ENCODE peak calls at places on chromosomes 5 and 9, in four cellular contexts. Y is effector CD4-positive, alpha-beta T cell; L is fibroblast of pulmonary artery; N is dorsolateral prefrontal cortex. H is an unnamed sample.

GRCh38 chr9:131875828-131876485 is 136.1 kb upstream of the RAPGEF1 start:
- DNase-seq in N (peak), Y (no peak), L (no peak), H (no peak)

GRCh38 chr5:133147411-133147810 is 95.6 kb downstream of the HSPA4 start:
- DNase-seq in Y (no peak), L (peak), N (peak), H (no peak)

GRCh38 chr5:139246394-139246793 is 47.1 kb upstream of the MATR3 start:
- DNase-seq in Y (no peak), N (no peak), L (peak), H (no peak)

GRCh38 chr9:131049829-131050715 is 41.1 kb downstream of the LAMC3 start:
- DNase-seq in N (no peak), L (no peak), Y (no peak), H (no peak)

GRCh38 chr5:56078271-56078670 is 83.5 kb upstream of the IL6ST start:
- DNase-seq in L (no peak), N (no peak), Y (no peak), H (no peak)

GRCh38 chr5:55847837-55848236 is 3.3 kb upstream of the IL31RA start:
- DNase-seq in N (no peak), L (peak), Y (no peak), H (no peak)

GRCh38 chr9:81529556-81530193 is 159.7 kb downstream of the TLE1 start:
- DNase-seq in L (peak), Y (no peak), N (no peak), H (no peak)

GRCh38 chr5:146699129-146699528 is 179.4 kb downstream of the PPP2R2B start:
- DNase-seq in N (no peak), L (no peak), Y (no peak), H (no peak)

GRCh38 chr5:7755958-7756357 is 95.0 kb downstream of the CFAP90 start:
- DNase-seq in N (no peak), L (no peak), Y (no peak), H (no peak)

GRCh38 chr9:72351538-72352453 is 13.2 kb downstream of the ZFAND5 start:
- DNase-seq in N (no peak), Y (no peak), L (peak), H (no peak)

GRCh38 chr5:14063117-14063516 is 80.0 kb upstream of the TRIO start:
- DNase-seq in N (no peak), L (no peak), Y (no peak), H (no peak)

GRCh38 chr5:136811551-136811950 is 446.2 kb upstream of the TRPC7 start:
- DNase-seq in Y (no peak), N (no peak), L (peak), H (no peak)

GRCh38 chr9:86344818-86345217 is 9.4 kb downstream of the TUT7 start:
- DNase-seq in N (no peak), Y (no peak), L (no peak), H (no peak)

GRCh38 chr5:143134900-143135299 is 268.6 kb downstream of the NR3C1 start:
- DNase-seq in L (no peak), N (no peak), Y (no peak), H (no peak)

GRCh38 chr9:130298663-130299279 is 33.2 kb downstream of the HMCN2 start:
- DNase-seq in L (no peak), N (no peak), Y (no peak), H (no peak)

GRCh38 chr5:16411741-16412455 is 53.7 kb downstream of the ZNF622 start:
- DNase-seq in L (no peak), Y (no peak), N (no peak), H (no peak)

GRCh38 chr5:100904259-100904822 is 1.3 kb upstream of the ST8SIA4 start:
- DNase-seq in Y (peak), L (no peak), N (no peak), H (peak)

GRCh38 chr9:92607773-92608172 is 62.2 kb downstream of the IPPK start:
- DNase-seq in N (no peak), Y (no peak), L (peak), H (no peak)

GRCh38 chr5:54844905-54845566 is 140.4 kb downstream of the ESM1 start:
- DNase-seq in Y (no peak), N (no peak), L (peak), H (no peak)

GRCh38 chr9:93185261-93186150 is 1.6 kb downstream of the WNK2 start:
- DNase-seq in L (no peak), Y (no peak), N (no peak), H (no peak)

GRCh38 chr9:108834959-108835696 is 20.7 kb downstream of the ACTL7B start:
- DNase-seq in N (no peak), Y (no peak), L (peak), H (no peak)

GRCh38 chr5:167665841-167666375 is 625.5 kb upstream of the WWC1 start:
- DNase-seq in L (no peak), Y (no peak), N (no peak), H (no peak)

GRCh38 chr5:68898961-68899471 is 194.8 kb upstream of the SLC30A5 start:
- DNase-seq in Y (no peak), L (peak), N (no peak), H (no peak)

GRCh38 chr5:56359429-56359781 is 126.3 kb upstream of the ANKRD55 start:
- DNase-seq in N (no peak), L (no peak), Y (no peak), H (no peak)

H was measured in CD8-positive, alpha-beta memory T cell.